ENCODE peak calls at places on chromosomes 3 and 15, in six cellular contexts. One of them, this sample, is unnamed.

GRCh38 chr3:31173118-31173718 is 278.8 kb upstream of the GADL1 start:
- DNase-seq in fibroblast of lung: no peak
- DNase-seq in left cardiac atrium: no peak
- DNase-seq in B cell: no peak
- DNase-seq in ELR: no peak
- DNase-seq in MCF 10A: no peak
- DNase-seq in this sample: no peak

GRCh38 chr3:82157952-82158351 is 396.5 kb upstream of the GBE1 start:
- DNase-seq in MCF 10A: peak
- DNase-seq in ELR: peak
- DNase-seq in left cardiac atrium: no peak
- DNase-seq in B cell: no peak
- DNase-seq in fibroblast of lung: peak
- DNase-seq in this sample: peak

GRCh38 chr3:73353661-73354217 is 271.0 kb downstream of the PDZRN3 start:
- DNase-seq in left cardiac atrium: no peak
- DNase-seq in ELR: no peak
- DNase-seq in MCF 10A: no peak
- DNase-seq in fibroblast of lung: no peak
- DNase-seq in B cell: no peak
- DNase-seq in this sample: no peak

GRCh38 chr3:49638445-49638844 is 35.7 kb upstream of the APEH start:
- DNase-seq in B cell: no peak
- DNase-seq in ELR: peak
- DNase-seq in fibroblast of lung: peak
- DNase-seq in MCF 10A: peak
- DNase-seq in left cardiac atrium: no peak
- DNase-seq in this sample: peak

GRCh38 chr15:92820233-92821021 is 79.7 kb upstream of the CHD2 start:
- DNase-seq in B cell: peak
- DNase-seq in fibroblast of lung: peak
- DNase-seq in left cardiac atrium: peak
- DNase-seq in ELR: peak
- DNase-seq in MCF 10A: peak
- DNase-seq in this sample: peak

GRCh38 chr3:126202281-126203079 is 22.1 kb upstream of the ALDH1L1 start:
- DNase-seq in MCF 10A: no peak
- DNase-seq in fibroblast of lung: no peak
- DNase-seq in left cardiac atrium: no peak
- DNase-seq in ELR: no peak
- DNase-seq in B cell: no peak
- DNase-seq in this sample: no peak

GRCh38 chr3:171901615-171902312 is 58.6 kb downstream of the TMEM212 start:
- DNase-seq in B cell: no peak
- DNase-seq in fibroblast of lung: peak
- DNase-seq in ELR: no peak
- DNase-seq in left cardiac atrium: no peak
- DNase-seq in MCF 10A: peak
- DNase-seq in this sample: no peak

GRCh38 chr15:65666257-65666656 is 44.5 kb downstream of the SLC24A1 start:
- DNase-seq in ELR: peak
- DNase-seq in left cardiac atrium: no peak
- DNase-seq in fibroblast of lung: peak
- DNase-seq in B cell: no peak
- DNase-seq in MCF 10A: peak
- DNase-seq in this sample: peak

GRCh38 chr3:96755519-96755918 is 58.9 kb upstream of the EPHA6 start:
- DNase-seq in MCF 10A: peak
- DNase-seq in B cell: no peak
- DNase-seq in fibroblast of lung: no peak
- DNase-seq in ELR: no peak
- DNase-seq in left cardiac atrium: no peak
- DNase-seq in this sample: no peak

GRCh38 chr15:56393277-56393676 is 28.1 kb downstream of the TEX9 start:
- DNase-seq in MCF 10A: no peak
- DNase-seq in left cardiac atrium: no peak
- DNase-seq in ELR: no peak
- DNase-seq in fibroblast of lung: no peak
- DNase-seq in B cell: no peak
- DNase-seq in this sample: no peak

GRCh38 chr3:133362539-133362938 is 37.3 kb upstream of the BFSP2 start:
- DNase-seq in B cell: no peak
- DNase-seq in MCF 10A: no peak
- DNase-seq in ELR: no peak
- DNase-seq in left cardiac atrium: no peak
- DNase-seq in fibroblast of lung: no peak
- DNase-seq in this sample: no peak

GRCh38 chr15:78107471-78107870 is 15.1 kb downstream of the SH2D7 start:
- DNase-seq in ELR: no peak
- DNase-seq in left cardiac atrium: peak
- DNase-seq in B cell: no peak
- DNase-seq in fibroblast of lung: no peak
- DNase-seq in MCF 10A: no peak
- DNase-seq in this sample: no peak

GRCh38 chr15:83404143-83404542 is 43.0 kb upstream of the SH3GL3 start:
- DNase-seq in left cardiac atrium: peak
- DNase-seq in fibroblast of lung: no peak
- DNase-seq in B cell: no peak
- DNase-seq in ELR: no peak
- DNase-seq in MCF 10A: no peak
- DNase-seq in this sample: no peak

GRCh38 chr15:88634449-88634848 is 4.4 kb upstream of the ISG20 start:
- DNase-seq in left cardiac atrium: no peak
- DNase-seq in ELR: no peak
- DNase-seq in B cell: no peak
- DNase-seq in MCF 10A: no peak
- DNase-seq in fibroblast of lung: no peak
- DNase-seq in this sample: no peak

GRCh38 chr3:98213276-98213675 is 46.8 kb downstream of the OR5H15 start:
- DNase-seq in left cardiac atrium: no peak
- DNase-seq in MCF 10A: no peak
- DNase-seq in ELR: no peak
- DNase-seq in fibroblast of lung: no peak
- DNase-seq in B cell: no peak
- DNase-seq in this sample: no peak

GRCh38 chr15:70347766-70348558 is 250.2 kb upstream of the TLE3 start:
- DNase-seq in B cell: no peak
- DNase-seq in MCF 10A: no peak
- DNase-seq in ELR: no peak
- DNase-seq in fibroblast of lung: no peak
- DNase-seq in left cardiac atrium: no peak
- DNase-seq in this sample: no peak

GRCh38 chr15:98551936-98552562 is 96.3 kb upstream of the IGF1R start:
- DNase-seq in fibroblast of lung: no peak
- DNase-seq in MCF 10A: no peak
- DNase-seq in left cardiac atrium: no peak
- DNase-seq in B cell: no peak
- DNase-seq in ELR: no peak
- DNase-seq in this sample: no peak

GRCh38 chr3:109413049-109413448 is 75.7 kb upstream of the DPPA4 start:
- DNase-seq in MCF 10A: peak
- DNase-seq in fibroblast of lung: no peak
- DNase-seq in B cell: no peak
- DNase-seq in ELR: peak
- DNase-seq in left cardiac atrium: no peak
- DNase-seq in this sample: no peak

GRCh38 chr3:69948246-69948862 is 51.2 kb upstream of the SAMMSON start:
- DNase-seq in ELR: peak
- DNase-seq in MCF 10A: peak
- DNase-seq in B cell: no peak
- DNase-seq in left cardiac atrium: no peak
- DNase-seq in fibroblast of lung: peak
- DNase-seq in this sample: peak

GRCh38 chr3:127053979-127054378 is 71.1 kb downstream of the PLXNA1 start:
- DNase-seq in fibroblast of lung: no peak
- DNase-seq in B cell: no peak
- DNase-seq in left cardiac atrium: peak
- DNase-seq in ELR: no peak
- DNase-seq in MCF 10A: no peak
- DNase-seq in this sample: no peak